ENCODE peak calls at places on chromosomes 11 and 22, in seven cellular contexts. E, T, O, C, B, X and N are unnamed samples.

GRCh38 chr22:27614291-27615007 is 187.1 kb downstream of the MN1 start:
- DNase-seq in C (no peak), X (no peak), T (no peak), B (peak; percentile 22), O (no peak), E (no peak), N (no peak)

GRCh38 chr11:128318856-128319474 is 268.4 kb downstream of the ETS1 start:
- DNase-seq in C (no peak), B (no peak), E (no peak), O (no peak), X (no peak), T (no peak), N (no peak)

GRCh38 chr11:61923166-61924015 is 6.0 kb upstream of the RAB3IL1 start:
- DNase-seq in C (peak; percentile 74), E (peak; percentile 58), T (no peak), X (peak; percentile 94), B (peak; percentile 72), O (no peak), N (peak; percentile 67)

GRCh38 chr11:102279641-102280170 is 37.6 kb upstream of the BIRC3 start:
- DNase-seq in T (no peak), O (peak; percentile 63), X (peak; percentile 50), E (peak; percentile 60), C (no peak), B (peak; percentile 61), N (peak; percentile 38)

GRCh38 chr11:17403977-17404759 is 15.7 kb upstream of the KCNJ11 start:
- DNase-seq in X (no peak), E (no peak), C (no peak), O (no peak), T (no peak), B (peak; percentile 25), N (no peak)

GRCh38 chr11:7551571-7551970 is 37.8 kb downstream of the PPFIBP2 start:
- DNase-seq in C (no peak), O (no peak), T (no peak), B (peak; percentile 72), E (no peak), X (no peak), N (no peak)

GRCh38 chr11:117690484-117691205 is 106.4 kb downstream of the DSCAML1 start:
- DNase-seq in E (no peak), T (no peak), B (no peak), X (no peak), O (no peak), C (no peak), N (no peak)

GRCh38 chr11:92311616-92312449 is 87.2 kb downstream of the FAT3 start:
- DNase-seq in E (no peak), B (no peak), T (no peak), X (no peak), O (peak; percentile 31), C (peak; percentile 39), N (peak; percentile 92)

GRCh38 chr11:12112150-12112520 is 1.7 kb downstream of the MICAL2 start:
- DNase-seq in X (no peak), C (no peak), E (no peak), B (no peak), T (no peak), O (no peak), N (no peak)

GRCh38 chr11:57903441-57904123 is 120.1 kb upstream of the OR9Q1 start:
- DNase-seq in B (peak; percentile 40), E (no peak), O (peak; percentile 85), C (no peak), T (peak; percentile 74), X (peak; percentile 64), N (no peak)

GRCh38 chr11:93100211-93100610 is 97.6 kb downstream of the SLC36A4 start:
- DNase-seq in E (no peak), B (peak; percentile 80), T (no peak), O (no peak), C (no peak), X (no peak), N (no peak)

GRCh38 chr22:45208993-45209838 is 31.5 kb downstream of the KIAA0930 start:
- DNase-seq in T (no peak), B (peak; percentile 92), X (no peak), E (no peak), C (peak; percentile 85), O (peak; percentile 46), N (peak; percentile 75)

GRCh38 chr11:2992234-2992999 is at the start of gene NAP1L4:
- DNase-seq in X (peak; percentile 98), B (peak; percentile 99), C (peak; percentile 99), T (peak; percentile 94), O (peak; percentile 98), E (peak; percentile 99), N (peak; percentile 99)

GRCh38 chr11:66337103-66337899 is 1.1 kb upstream of the RIN1 start:
- DNase-seq in X (no peak), O (no peak), C (no peak), E (no peak), T (no peak), B (peak; percentile 55), N (no peak)

GRCh38 chr11:111882202-111882601 is 2.9 kb downstream of the CFAP68 start:
- DNase-seq in T (no peak), E (no peak), X (no peak), C (no peak), B (no peak), O (no peak), N (no peak)

GRCh38 chr11:75461136-75461535 is 28.1 kb upstream of the KLHL35 start:
- DNase-seq in E (no peak), O (no peak), T (no peak), C (no peak), X (no peak), B (peak; percentile 57), N (no peak)

GRCh38 chr11:19977941-19978340 is 182.3 kb downstream of the DBX1 start:
- DNase-seq in O (no peak), B (no peak), E (no peak), T (no peak), C (no peak), X (no peak), N (no peak)

GRCh38 chr11:18420067-18420466 is 7.9 kb downstream of the LDHC start:
- DNase-seq in X (no peak), T (no peak), C (no peak), B (no peak), O (no peak), E (no peak), N (no peak)

GRCh38 chr22:48309115-48309705 is 1518.5 kb downstream of the BRD1 start:
- DNase-seq in C (no peak), B (no peak), O (no peak), X (no peak), T (no peak), E (no peak), N (no peak)

GRCh38 chr11:5235364-5236095 is 1.2 kb upstream of the HBD start:
- DNase-seq in E (no peak), B (no peak), T (no peak), X (no peak), O (no peak), C (no peak), N (no peak)

DNA sequence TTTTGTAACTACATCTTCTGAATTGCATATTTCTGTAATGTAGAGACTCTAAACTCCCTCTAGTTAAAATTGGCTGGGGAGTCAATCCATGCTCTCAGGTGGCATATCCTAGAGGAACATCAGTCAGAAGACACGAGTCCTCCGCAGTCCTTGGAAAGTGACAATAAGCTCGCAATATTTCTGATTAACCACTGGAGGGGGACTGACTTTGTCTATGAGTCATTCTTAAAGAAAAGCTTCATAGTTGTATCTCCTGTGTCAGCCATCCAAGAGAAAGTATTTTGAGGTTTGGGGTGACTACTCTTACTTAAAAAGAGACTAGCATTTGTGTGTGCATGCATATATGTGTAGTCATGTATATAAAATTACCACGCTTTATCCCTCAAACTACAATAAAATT is 60.2 kb downstream of the SLN start:
- DNase-seq in E (no peak), O (peak; percentile 29), T (peak; percentile 6), B (peak; percentile 9), C (peak; percentile 16), X (no peak), N (peak; percentile 44)
- TF ChIP-seq EZH2 in E (no peak), O (no peak), T (no peak), B (no peak), C (no peak), X (no peak), N (no peak)

GRCh38 chr11:27356624-27357222 is 6.3 kb downstream of the CCDC34 start:
- DNase-seq in C (no peak), O (no peak), X (no peak), T (no peak), E (peak; percentile 53), B (no peak), N (no peak)

GRCh38 chr11:27355575-27356104 is 7.4 kb downstream of the CCDC34 start:
- DNase-seq in B (no peak), T (no peak), E (no peak), O (no peak), C (no peak), X (no peak), N (no peak)

GRCh38 chr11:27354359-27354965 is 8.6 kb downstream of the CCDC34 start:
- DNase-seq in C (no peak), X (no peak), E (no peak), B (no peak), O (no peak), T (no peak), N (no peak)

GRCh38 chr11:27358306-27358705 is 4.7 kb downstream of the CCDC34 start:
- DNase-seq in C (no peak), T (no peak), E (no peak), X (no peak), O (no peak), B (peak; percentile 70), N (no peak)

DNA sequence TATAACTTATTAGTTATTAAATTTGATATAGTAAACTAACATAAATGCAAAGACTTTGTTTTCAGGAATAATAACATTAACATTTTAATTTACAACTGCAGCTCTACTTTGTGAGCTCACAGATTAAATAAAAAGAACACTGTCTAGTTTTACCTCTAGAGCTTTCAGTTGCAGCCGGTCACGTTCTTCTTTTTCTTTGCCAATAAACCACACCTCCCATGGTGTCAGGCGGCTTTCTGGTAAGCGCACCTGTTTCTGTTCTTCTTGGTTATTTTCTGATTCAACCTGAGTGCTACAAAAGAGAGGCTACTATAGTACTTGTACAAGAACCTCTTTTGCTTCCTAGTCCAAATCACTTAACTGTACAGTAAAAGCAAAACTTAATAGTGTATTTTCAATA is 5.8 kb downstream of the CCDC34 start:
- DNase-seq in O (no peak), T (no peak), E (peak; percentile 82), X (no peak), B (no peak), C (no peak), N (no peak)
- TF ChIP-seq EZH2phosphoT487 in O (no peak), T (no peak), E (no peak), X (no peak), B (no peak), C (no peak), N (no peak)

GRCh38 chr22:23574877-23575276 is 5.2 kb downstream of the IGLL1 start:
- DNase-seq in T (no peak), E (no peak), X (no peak), B (no peak), C (no peak), O (no peak), N (no peak)
- TF ChIP-seq EZH2 in T (no peak), E (no peak), X (no peak), B (no peak), C (no peak), O (no peak), N (no peak)

GRCh38 chr11:86346513-86346912 is 28.2 kb upstream of the CCDC81 start:
- DNase-seq in C (peak; percentile 27), O (no peak), X (no peak), E (no peak), T (no peak), B (no peak), N (no peak)

DNA sequence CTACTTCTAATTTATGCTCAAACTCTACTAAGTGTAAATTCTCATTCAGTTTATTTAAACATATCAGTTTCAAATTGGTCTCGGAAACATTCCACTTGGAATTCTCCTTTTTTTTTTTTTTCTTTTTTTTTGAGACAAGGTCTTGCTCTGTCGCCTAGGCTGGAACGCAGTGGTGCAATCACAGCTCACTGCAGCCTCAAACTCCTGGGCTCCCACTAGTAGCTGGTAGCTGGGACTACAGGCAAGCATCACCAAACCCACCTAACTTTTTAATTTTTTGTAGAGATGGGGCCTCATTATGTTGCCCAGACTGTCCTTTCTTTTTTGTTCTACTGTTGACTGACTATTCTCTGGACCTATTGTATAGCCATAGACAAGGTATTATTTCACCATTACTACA is 33.3 kb upstream of the CCDC81 start:
- DNase-seq in C (peak; percentile 5), T (no peak), E (no peak), X (no peak), B (no peak), O (no peak), N (peak; percentile 29)
- TF ChIP-seq EZH2phosphoT487 in C (no peak), T (no peak), E (no peak), X (no peak), B (no peak), O (no peak), N (no peak)